ENCODE peak calls at places on chromosomes 5 and 9, in eight cellular contexts. One of them, this sample, is unnamed.

GRCh38 chr5:179858586-179859427 is at the start of gene MRNIP:
- DNase-seq in naive thymus-derived CD4-positive, alpha-beta T cell: peak
- DNase-seq in choroid plexus epithelial cell: peak
- DNase-seq in CD8-positive, alpha-beta memory T cell: peak
- DNase-seq in A673: peak
- DNase-seq in SK-N-SH: peak
- DNase-seq in GM23248: peak
- DNase-seq in cardiac muscle cell: peak
- DNase-seq in this sample: peak

GRCh38 chr5:79535477-79536192 is 21.7 kb upstream of the HOMER1 start:
- DNase-seq in CD8-positive, alpha-beta memory T cell: no peak
- DNase-seq in A673: no peak
- DNase-seq in naive thymus-derived CD4-positive, alpha-beta T cell: no peak
- DNase-seq in SK-N-SH: no peak
- DNase-seq in choroid plexus epithelial cell: peak
- DNase-seq in GM23248: peak
- DNase-seq in cardiac muscle cell: no peak
- DNase-seq in this sample: no peak

GRCh38 chr9:114616684-114617520 is 5.8 kb downstream of the TMEM268 start:
- DNase-seq in choroid plexus epithelial cell: peak
- DNase-seq in GM23248: no peak
- DNase-seq in CD8-positive, alpha-beta memory T cell: no peak
- DNase-seq in cardiac muscle cell: no peak
- DNase-seq in A673: no peak
- DNase-seq in naive thymus-derived CD4-positive, alpha-beta T cell: no peak
- DNase-seq in SK-N-SH: no peak
- DNase-seq in this sample: no peak

GRCh38 chr9:8733096-8733954 is 933.7 kb upstream of the DMAC1 start:
- DNase-seq in choroid plexus epithelial cell: peak
- DNase-seq in SK-N-SH: no peak
- DNase-seq in A673: peak
- DNase-seq in naive thymus-derived CD4-positive, alpha-beta T cell: no peak
- DNase-seq in cardiac muscle cell: no peak
- DNase-seq in GM23248: no peak
- DNase-seq in CD8-positive, alpha-beta memory T cell: no peak
- DNase-seq in this sample: no peak

GRCh38 chr9:127189628-127190027 is 67.2 kb upstream of the ANGPTL2 start:
- DNase-seq in choroid plexus epithelial cell: no peak
- DNase-seq in CD8-positive, alpha-beta memory T cell: no peak
- DNase-seq in naive thymus-derived CD4-positive, alpha-beta T cell: no peak
- DNase-seq in A673: no peak
- DNase-seq in cardiac muscle cell: no peak
- DNase-seq in SK-N-SH: no peak
- DNase-seq in GM23248: no peak
- DNase-seq in this sample: no peak

GRCh38 chr9:79962836-79963235 is 391.1 kb downstream of the TLE4 start:
- DNase-seq in cardiac muscle cell: no peak
- DNase-seq in choroid plexus epithelial cell: peak
- DNase-seq in SK-N-SH: no peak
- DNase-seq in naive thymus-derived CD4-positive, alpha-beta T cell: no peak
- DNase-seq in GM23248: no peak
- DNase-seq in A673: no peak
- DNase-seq in CD8-positive, alpha-beta memory T cell: no peak
- DNase-seq in this sample: no peak

GRCh38 chr5:65141487-65141886 is 340.2 kb downstream of the ADAMTS6 start:
- DNase-seq in cardiac muscle cell: no peak
- DNase-seq in naive thymus-derived CD4-positive, alpha-beta T cell: no peak
- DNase-seq in GM23248: no peak
- DNase-seq in SK-N-SH: no peak
- DNase-seq in CD8-positive, alpha-beta memory T cell: no peak
- DNase-seq in A673: peak
- DNase-seq in choroid plexus epithelial cell: no peak
- DNase-seq in this sample: no peak

GRCh38 chr9:121671612-121672155 is 20.2 kb downstream of the DAB2IP start:
- DNase-seq in choroid plexus epithelial cell: peak
- DNase-seq in A673: no peak
- DNase-seq in GM23248: peak
- DNase-seq in cardiac muscle cell: no peak
- DNase-seq in naive thymus-derived CD4-positive, alpha-beta T cell: no peak
- DNase-seq in SK-N-SH: no peak
- DNase-seq in CD8-positive, alpha-beta memory T cell: no peak
- DNase-seq in this sample: no peak

GRCh38 chr5:167993771-167994170 is 297.7 kb upstream of the WWC1 start:
- DNase-seq in choroid plexus epithelial cell: no peak
- DNase-seq in SK-N-SH: no peak
- DNase-seq in cardiac muscle cell: no peak
- DNase-seq in CD8-positive, alpha-beta memory T cell: no peak
- DNase-seq in GM23248: peak
- DNase-seq in naive thymus-derived CD4-positive, alpha-beta T cell: no peak
- DNase-seq in A673: no peak
- DNase-seq in this sample: no peak

GRCh38 chr9:130681769-130682489 is 11.7 kb upstream of the EXOSC2 start:
- DNase-seq in CD8-positive, alpha-beta memory T cell: peak
- DNase-seq in choroid plexus epithelial cell: no peak
- DNase-seq in naive thymus-derived CD4-positive, alpha-beta T cell: peak
- DNase-seq in cardiac muscle cell: peak
- DNase-seq in GM23248: no peak
- DNase-seq in SK-N-SH: no peak
- DNase-seq in A673: no peak
- DNase-seq in this sample: no peak

GRCh38 chr9:136505406-136506403 is 22.9 kb upstream of the SEC16A start:
- DNase-seq in SK-N-SH: no peak
- DNase-seq in CD8-positive, alpha-beta memory T cell: no peak
- DNase-seq in GM23248: no peak
- DNase-seq in A673: no peak
- DNase-seq in choroid plexus epithelial cell: no peak
- DNase-seq in naive thymus-derived CD4-positive, alpha-beta T cell: no peak
- DNase-seq in cardiac muscle cell: no peak
- DNase-seq in this sample: no peak

GRCh38 chr9:547309-547708 is 294.2 kb upstream of the DMRT1 start:
- DNase-seq in A673: no peak
- DNase-seq in GM23248: no peak
- DNase-seq in cardiac muscle cell: no peak
- DNase-seq in CD8-positive, alpha-beta memory T cell: no peak
- DNase-seq in naive thymus-derived CD4-positive, alpha-beta T cell: no peak
- DNase-seq in choroid plexus epithelial cell: no peak
- DNase-seq in SK-N-SH: no peak
- DNase-seq in this sample: no peak

GRCh38 chr9:85248514-85249312 is 493.0 kb downstream of the AGTPBP1 start:
- DNase-seq in CD8-positive, alpha-beta memory T cell: no peak
- DNase-seq in naive thymus-derived CD4-positive, alpha-beta T cell: no peak
- DNase-seq in GM23248: peak
- DNase-seq in choroid plexus epithelial cell: peak
- DNase-seq in SK-N-SH: no peak
- DNase-seq in A673: no peak
- DNase-seq in cardiac muscle cell: peak
- DNase-seq in this sample: no peak

DNA sequence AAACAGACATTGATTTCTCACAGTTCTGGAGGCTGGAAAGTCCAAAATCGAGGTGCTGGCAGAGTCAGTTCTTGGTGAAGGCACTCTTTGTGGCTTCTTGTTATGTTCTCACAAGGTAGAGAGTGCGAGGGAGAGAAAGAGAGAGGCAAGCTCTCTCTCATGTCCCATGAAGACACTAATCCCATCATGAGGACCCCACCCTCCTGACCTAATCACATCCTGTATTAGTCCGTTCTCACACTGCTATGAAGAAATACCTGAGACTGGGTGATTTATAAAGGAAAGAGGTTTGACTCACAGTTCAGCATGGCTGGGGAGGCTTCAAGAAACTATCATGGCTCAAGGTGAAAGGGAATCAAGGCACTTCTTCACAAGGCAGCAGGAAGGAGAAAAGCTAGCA is 5.7 kb upstream of the AMACR start:
- DNase-seq in cardiac muscle cell: no peak
- DNase-seq in A673: no peak
- DNase-seq in GM23248: no peak
- DNase-seq in CD8-positive, alpha-beta memory T cell: no peak
- DNase-seq in choroid plexus epithelial cell: no peak
- DNase-seq in SK-N-SH: no peak
- DNase-seq in naive thymus-derived CD4-positive, alpha-beta T cell: no peak
- DNase-seq in this sample: no peak
- H3K4me3 ChIP-seq in cardiac muscle cell: no peak
- H3K4me3 ChIP-seq in A673: no peak
- H3K4me3 ChIP-seq in GM23248: no peak
- H3K4me3 ChIP-seq in CD8-positive, alpha-beta memory T cell: no peak
- H3K4me3 ChIP-seq in choroid plexus epithelial cell: no peak
- H3K4me3 ChIP-seq in SK-N-SH: no peak
- H3K4me3 ChIP-seq in naive thymus-derived CD4-positive, alpha-beta T cell: no peak
- H3K4me3 ChIP-seq in this sample: no peak

GRCh38 chr5:176538505-176538806 is 1.3 kb upstream of the RNF44 start:
- DNase-seq in cardiac muscle cell: no peak
- DNase-seq in CD8-positive, alpha-beta memory T cell: no peak
- DNase-seq in A673: no peak
- DNase-seq in naive thymus-derived CD4-positive, alpha-beta T cell: no peak
- DNase-seq in choroid plexus epithelial cell: no peak
- DNase-seq in GM23248: no peak
- DNase-seq in SK-N-SH: no peak
- DNase-seq in this sample: no peak
- H3K4me3 ChIP-seq in cardiac muscle cell: peak
- H3K4me3 ChIP-seq in CD8-positive, alpha-beta memory T cell: peak
- H3K4me3 ChIP-seq in A673: peak
- H3K4me3 ChIP-seq in naive thymus-derived CD4-positive, alpha-beta T cell: peak
- H3K4me3 ChIP-seq in choroid plexus epithelial cell: no peak
- H3K4me3 ChIP-seq in GM23248: peak
- H3K4me3 ChIP-seq in SK-N-SH: no peak
- H3K4me3 ChIP-seq in this sample: no peak

DNA sequence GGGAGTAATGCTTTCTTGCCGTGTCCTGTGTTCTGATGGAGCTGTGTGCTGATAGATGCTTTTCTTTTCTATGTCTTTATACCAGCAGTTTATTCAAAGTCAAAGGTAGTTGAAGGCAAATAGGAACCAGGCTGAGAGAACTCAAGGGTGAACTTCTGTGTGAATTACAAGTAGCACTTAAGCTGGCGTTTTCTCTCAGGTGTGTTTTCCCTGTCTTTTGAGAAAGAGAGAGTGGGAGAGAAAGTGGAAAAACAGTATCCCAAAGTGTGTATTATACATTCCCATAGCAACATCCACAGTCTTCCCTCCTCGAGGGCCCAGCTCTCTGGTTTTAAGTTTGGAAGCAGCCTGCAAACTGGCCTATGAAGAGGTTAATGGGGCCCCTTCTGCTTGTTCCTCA is 1.5 kb downstream of the TNFAIP8 start:
- DNase-seq in CD8-positive, alpha-beta memory T cell: no peak
- DNase-seq in A673: no peak
- DNase-seq in choroid plexus epithelial cell: no peak
- DNase-seq in SK-N-SH: no peak
- DNase-seq in naive thymus-derived CD4-positive, alpha-beta T cell: no peak
- DNase-seq in GM23248: no peak
- DNase-seq in cardiac muscle cell: no peak
- DNase-seq in this sample: no peak
- H3K4me3 ChIP-seq in CD8-positive, alpha-beta memory T cell: peak
- H3K4me3 ChIP-seq in A673: no peak
- H3K4me3 ChIP-seq in choroid plexus epithelial cell: peak
- H3K4me3 ChIP-seq in SK-N-SH: no peak
- H3K4me3 ChIP-seq in naive thymus-derived CD4-positive, alpha-beta T cell: peak
- H3K4me3 ChIP-seq in GM23248: peak
- H3K4me3 ChIP-seq in cardiac muscle cell: peak
- H3K4me3 ChIP-seq in this sample: peak

DNA sequence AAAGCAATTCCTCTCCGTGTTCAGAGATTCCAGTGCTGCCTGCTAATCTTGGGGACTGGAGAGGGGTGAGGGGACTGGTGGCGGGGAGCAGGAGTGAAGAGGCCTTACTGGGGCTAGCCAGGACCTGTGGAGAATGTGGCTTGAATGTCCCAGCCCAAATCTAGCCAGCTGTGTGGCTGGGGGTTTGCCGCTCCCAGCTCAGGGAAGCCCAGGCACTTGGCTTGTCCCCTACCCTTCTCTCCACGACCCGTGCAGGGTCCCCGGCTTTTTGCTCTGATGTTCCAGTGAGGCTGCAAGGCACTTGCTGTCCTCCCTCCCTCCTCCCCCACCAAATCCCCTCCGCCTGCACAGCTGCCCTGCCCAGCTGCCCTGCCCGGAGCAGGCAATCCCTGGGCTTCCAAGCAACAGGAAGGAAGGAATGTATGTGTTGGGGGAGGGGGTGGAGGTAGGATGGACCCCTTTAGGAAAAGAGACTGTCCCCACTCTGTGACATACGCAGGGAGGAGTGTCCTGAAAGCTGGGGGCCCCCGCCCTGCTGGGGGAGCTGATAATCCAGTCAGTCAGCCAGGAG is 2.6 kb downstream of the N4BP3 start:
- DNase-seq in A673: no peak
- DNase-seq in CD8-positive, alpha-beta memory T cell: peak
- DNase-seq in choroid plexus epithelial cell: no peak
- DNase-seq in naive thymus-derived CD4-positive, alpha-beta T cell: no peak
- DNase-seq in SK-N-SH: no peak
- DNase-seq in cardiac muscle cell: no peak
- DNase-seq in GM23248: no peak
- DNase-seq in this sample: no peak
- H3K4me3 ChIP-seq in A673: no peak
- H3K4me3 ChIP-seq in CD8-positive, alpha-beta memory T cell: peak
- H3K4me3 ChIP-seq in choroid plexus epithelial cell: no peak
- H3K4me3 ChIP-seq in naive thymus-derived CD4-positive, alpha-beta T cell: peak
- H3K4me3 ChIP-seq in SK-N-SH: no peak
- H3K4me3 ChIP-seq in cardiac muscle cell: no peak
- H3K4me3 ChIP-seq in GM23248: no peak
- H3K4me3 ChIP-seq in this sample: no peak

GRCh38 chr9:129351058-129351641 is 173.1 kb upstream of the IER5L start:
- DNase-seq in naive thymus-derived CD4-positive, alpha-beta T cell: no peak
- DNase-seq in choroid plexus epithelial cell: no peak
- DNase-seq in GM23248: no peak
- DNase-seq in CD8-positive, alpha-beta memory T cell: no peak
- DNase-seq in SK-N-SH: peak
- DNase-seq in cardiac muscle cell: peak
- DNase-seq in A673: peak
- DNase-seq in this sample: no peak
- H3K4me3 ChIP-seq in naive thymus-derived CD4-positive, alpha-beta T cell: no peak
- H3K4me3 ChIP-seq in choroid plexus epithelial cell: no peak
- H3K4me3 ChIP-seq in GM23248: no peak
- H3K4me3 ChIP-seq in CD8-positive, alpha-beta memory T cell: no peak
- H3K4me3 ChIP-seq in SK-N-SH: no peak
- H3K4me3 ChIP-seq in cardiac muscle cell: no peak
- H3K4me3 ChIP-seq in A673: peak
- H3K4me3 ChIP-seq in this sample: no peak

DNA sequence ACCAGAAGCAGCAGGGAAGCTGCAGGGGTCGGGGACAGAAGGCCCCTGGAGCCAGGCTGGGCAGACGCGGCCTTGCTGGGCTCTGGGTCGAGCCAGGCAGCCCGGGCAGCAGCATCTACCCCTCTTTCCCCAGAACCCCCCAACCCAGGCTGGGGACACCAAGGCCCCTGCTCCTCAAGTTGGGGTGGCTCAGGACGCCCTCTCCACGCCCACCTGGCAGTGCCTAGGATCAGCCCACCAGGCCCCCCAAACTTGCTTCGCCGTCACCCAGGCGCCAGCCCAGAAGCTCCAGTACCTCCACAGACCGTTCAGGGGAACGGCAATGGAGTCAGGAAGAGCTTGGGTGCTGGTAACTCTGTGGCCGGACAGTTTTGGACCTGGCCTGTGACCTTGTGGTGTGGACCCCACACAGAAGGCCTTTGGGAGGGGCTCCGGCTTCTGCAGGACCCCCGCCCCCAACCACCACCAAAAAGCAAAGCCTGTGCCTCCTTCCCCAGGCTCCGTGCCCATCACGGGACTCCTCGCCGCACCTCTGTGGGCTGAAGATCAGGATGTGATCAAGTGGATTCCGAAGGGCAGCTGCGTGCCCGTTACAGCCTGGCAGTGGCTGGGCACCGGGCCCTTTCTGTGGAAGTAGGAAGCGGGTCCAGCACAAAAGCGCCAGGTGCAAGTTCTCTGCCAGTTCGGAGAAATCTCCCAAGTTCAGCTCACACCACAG is 2.2 kb downstream of the SLC12A7 start:
- DNase-seq in choroid plexus epithelial cell: no peak
- DNase-seq in SK-N-SH: no peak
- DNase-seq in GM23248: no peak
- DNase-seq in A673: no peak
- DNase-seq in CD8-positive, alpha-beta memory T cell: no peak
- DNase-seq in naive thymus-derived CD4-positive, alpha-beta T cell: no peak
- DNase-seq in cardiac muscle cell: no peak
- DNase-seq in this sample: no peak
- H3K4me3 ChIP-seq in choroid plexus epithelial cell: no peak
- H3K4me3 ChIP-seq in SK-N-SH: no peak
- H3K4me3 ChIP-seq in GM23248: no peak
- H3K4me3 ChIP-seq in A673: peak
- H3K4me3 ChIP-seq in CD8-positive, alpha-beta memory T cell: no peak
- H3K4me3 ChIP-seq in naive thymus-derived CD4-positive, alpha-beta T cell: no peak
- H3K4me3 ChIP-seq in cardiac muscle cell: no peak
- H3K4me3 ChIP-seq in this sample: no peak

This sample was measured in effector memory CD4-positive, alpha-beta T cell.